ENCODE peak calls at places on chromosomes 7 and 10, in ten cellular contexts. I is cardiac fibroblast; A is sciatic nerve; F is activated T-helper 1 cell treated with anti-CD3 and anti-CD28 coated beads, Interleukin-12 subunit alpha, Interleukin-12 subunit beta, Interleukin-2, Interleukin-4 antibody, amounts not matched to agents 30 ng/mL and 10 ng/mL and 1 ng/mL, durations not matched to agents 14 hours and 24 hours and 36 hours; Z is stimulated activated CD8-positive, alpha-beta memory T cell treated with anti-CD3 and anti-CD28 coated beads, Interleukin-2, amount 100 ng/mL, for 1 hour; V is amniotic epithelial cell; K is midbrain; P is stimulated activated CD4-positive, alpha-beta T cell treated with anti-CD3 and anti-CD28 coated beads, Interleukin-2, amount 100 ng/mL, for 48 hours; Y is activated T-helper 2 cell treated with anti-CD3 and anti-CD28 coated beads, Interferon-gamma antibody, Interleukin-2, Interleukin-4, amounts not matched to agents 10 μg/mL and 5 μg/mL and 100 μg/mL, durations not matched to agents 14 hours and 24 hours and 36 hours; M is lower lobe of right lung. X is an unnamed sample.

GRCh38 chr10:29595636-29596225 is 39.0 kb downstream of the SVIL start:
- DNase-seq in I (no peak), A (no peak), F (no peak), Z (no peak), V (no peak), K (no peak), P (no peak), Y (no peak), M (no peak), X (no peak)

GRCh38 chr10:112298581-112298980 is 15.4 kb downstream of the TECTB start:
- DNase-seq in I (no peak), A (no peak), F (no peak), Z (no peak), V (no peak), K (no peak), P (no peak), Y (no peak), M (no peak), X (no peak)

GRCh38 chr7:100803398-100804161 is 23.7 kb downstream of the EPHB4 start:
- DNase-seq in I (peak; percentile 94), A (peak; percentile 84), F (peak; percentile 42), Z (no peak), V (peak; percentile 90), K (peak; percentile 68), P (no peak), Y (peak; percentile 60), M (peak; percentile 81), X (peak; percentile 82)

GRCh38 chr10:123269017-123269552 is 114.9 kb downstream of the BUB3 start:
- DNase-seq in I (no peak), A (no peak), F (no peak), Z (no peak), V (no peak), K (no peak), P (no peak), Y (no peak), M (no peak), X (no peak)

GRCh38 chr10:14953452-14954000 is 370 bp downstream of the DCLRE1C start:
- DNase-seq in I (peak; percentile 64), A (no peak), F (peak; percentile 9), Z (no peak), V (peak; percentile 60), K (no peak), P (peak; percentile 13), Y (no peak), M (peak; percentile 76), X (peak; percentile 28)

GRCh38 chr10:14653271-14654161 is 121.2 kb downstream of the FAM107B start:
- DNase-seq in I (peak; percentile 72), A (no peak), F (no peak), Z (no peak), V (peak; percentile 93), K (peak; percentile 27), P (no peak), Y (no peak), M (no peak), X (peak; percentile 49)

GRCh38 chr7:130365511-130366441 is 14.5 kb upstream of the CPA1 start:
- DNase-seq in I (peak; percentile 57), A (peak; percentile 72), F (no peak), Z (no peak), V (peak; percentile 98), K (no peak), P (no peak), Y (no peak), M (no peak), X (no peak)

GRCh38 chr10:15744217-15744865 is 24.6 kb upstream of the ITGA8 start:
- DNase-seq in I (peak; percentile 67), A (no peak), F (peak; percentile 11), Z (no peak), V (peak; percentile 49), K (peak; percentile 27), P (peak; percentile 36), Y (peak; percentile 14), M (no peak), X (peak; percentile 57)

GRCh38 chr10:43760514-43760913 is 111.8 kb upstream of the ZNF32 start:
- DNase-seq in I (no peak), A (no peak), F (no peak), Z (no peak), V (no peak), K (no peak), P (no peak), Y (no peak), M (no peak), X (no peak)

GRCh38 chr10:127119901-127120300 is 76.5 kb downstream of the INSYN2A start:
- DNase-seq in I (no peak), A (no peak), F (no peak), Z (no peak), V (no peak), K (no peak), P (no peak), Y (no peak), M (no peak), X (no peak)

GRCh38 chr7:135190703-135191102 is 20.2 kb upstream of the CYREN start:
- DNase-seq in I (no peak), A (no peak), F (no peak), Z (no peak), V (no peak), K (no peak), P (no peak), Y (no peak), M (no peak), X (no peak)

GRCh38 chr7:116630932-116631449 is 41.0 kb upstream of the MET start:
- DNase-seq in I (peak; percentile 76), A (no peak), F (no peak), Z (no peak), V (peak; percentile 80), K (no peak), P (no peak), Y (no peak), M (peak; percentile 69), X (no peak)

GRCh38 chr10:21020545-21020944 is 123.4 kb upstream of the NEBL start:
- DNase-seq in I (no peak), A (no peak), F (no peak), Z (no peak), V (no peak), K (no peak), P (peak; percentile 33), Y (no peak), M (no peak), X (no peak)

GRCh38 chr10:89846276-89846630 is 144.9 kb downstream of the KIF20B start:
- DNase-seq in I (no peak), A (no peak), F (no peak), Z (no peak), V (peak; percentile 25), K (no peak), P (no peak), Y (no peak), M (no peak), X (no peak)

GRCh38 chr10:42367532-42368230 is 270.7 kb downstream of the ZNF33B start:
- DNase-seq in I (peak; percentile 98), A (peak; percentile 89), F (no peak), Z (no peak), V (peak; percentile 47), K (peak; percentile 88), P (no peak), Y (no peak), M (peak; percentile 84), X (peak; percentile 98)

GRCh38 chr10:521261-521660 is 168.2 kb downstream of the DIP2C start:
- DNase-seq in I (no peak), A (peak; percentile 36), F (no peak), Z (no peak), V (no peak), K (no peak), P (no peak), Y (no peak), M (no peak), X (no peak)

GRCh38 chr7:26013551-26014083 is 138.4 kb upstream of the NFE2L3 start:
- DNase-seq in I (no peak), A (no peak), F (no peak), Z (no peak), V (no peak), K (no peak), P (no peak), Y (no peak), M (no peak), X (no peak)

GRCh38 chr10:111410740-111411139 is 333.9 kb downstream of the ADRA2A start:
- DNase-seq in I (no peak), A (no peak), F (no peak), Z (no peak), V (no peak), K (no peak), P (no peak), Y (no peak), M (no peak), X (no peak)

GRCh38 chr7:36154255-36155212 is 1.5 kb downstream of the EEPD1 start:
- DNase-seq in I (no peak), A (peak; percentile 61), F (no peak), Z (no peak), V (no peak), K (no peak), P (no peak), Y (no peak), M (peak; percentile 54), X (no peak)

GRCh38 chr10:132626761-132627735 is 89.5 kb downstream of the INPP5A start:
- DNase-seq in I (no peak), A (peak; percentile 57), F (no peak), Z (no peak), V (no peak), K (no peak), P (no peak), Y (no peak), M (no peak), X (peak; percentile 50)

GRCh38 chr7:148303295-148304013 is 287.1 kb upstream of the C7orf33 start:
- DNase-seq in I (peak; percentile 86), A (peak; percentile 87), F (no peak), Z (no peak), V (no peak), K (no peak), P (no peak), Y (no peak), M (no peak), X (peak; percentile 53)

GRCh38 chr10:68981074-68981473 is 7.5 kb upstream of the KIFBP start:
- DNase-seq in I (peak; percentile 19), A (no peak), F (no peak), Z (no peak), V (peak; percentile 17), K (no peak), P (no peak), Y (no peak), M (no peak), X (no peak)

GRCh38 chr7:68984331-68984730 is 613.9 kb upstream of the AUTS2 start:
- DNase-seq in I (no peak), A (no peak), F (no peak), Z (no peak), V (no peak), K (no peak), P (no peak), Y (no peak), M (no peak), X (no peak)

GRCh38 chr7:151725844-151726770 is 150.8 kb downstream of the PRKAG2 start:
- DNase-seq in I (no peak), A (no peak), F (no peak), Z (no peak), V (peak; percentile 56), K (no peak), P (no peak), Y (no peak), M (no peak), X (no peak)

GRCh38 chr7:35185908-35186731 is 67.8 kb downstream of the TBX20 start:
- DNase-seq in I (peak; percentile 76), A (no peak), F (no peak), Z (no peak), V (peak; percentile 59), K (peak; percentile 28), P (peak; percentile 3), Y (no peak), M (no peak), X (no peak)

GRCh38 chr7:76233538-76234281 is 32.0 kb downstream of the SRRM3 start:
- DNase-seq in I (peak; percentile 39), A (no peak), F (no peak), Z (no peak), V (no peak), K (no peak), P (no peak), Y (no peak), M (no peak), X (no peak)

GRCh38 chr7:69619619-69620018 is 21.3 kb downstream of the AUTS2 start:
- DNase-seq in I (no peak), A (no peak), F (no peak), Z (no peak), V (no peak), K (no peak), P (no peak), Y (no peak), M (no peak), X (no peak)

GRCh38 chr10:24457661-24458318 is 248.9 kb downstream of the KIAA1217 start:
- DNase-seq in I (no peak), A (no peak), F (no peak), Z (no peak), V (peak; percentile 93), K (no peak), P (no peak), Y (no peak), M (no peak), X (no peak)

X was measured in pons.